ENCODE peak calls at places on chromosomes 6 and 20, in seven cellular contexts. B is PC-9; E is posterior cingulate gyrus; S is stimulated activated CD8-positive, alpha-beta memory T cell treated with anti-CD3 and anti-CD28 coated beads, Interleukin-4, amount 100 ng/mL, for 1 hour; Y is osteocyte; F is ureter; N is G401. G is an unnamed sample.
A peak's percentile ranks its signal among the peaks of the same experiment; 100 is the strongest.

GRCh38 chr6:106800379-106800778 is 171.0 kb downstream of the QRSL1 start:
- DNase-seq in B (no peak), E (no peak), S (no peak), Y (no peak), F (no peak), N (no peak), G (no peak)

GRCh38 chr20:57594092-57594911 is 25.9 kb downstream of the ZBP1 start:
- DNase-seq in B (no peak), E (peak; percentile 33), S (no peak), Y (no peak), F (no peak), N (no peak), G (no peak)

GRCh38 chr20:2780948-2781347 is 19.5 kb downstream of the CPXM1 start:
- DNase-seq in B (no peak), E (no peak), S (no peak), Y (no peak), F (no peak), N (no peak), G (no peak)

GRCh38 chr6:52403627-52404026 is 16.5 kb upstream of the EFHC1 start:
- DNase-seq in B (peak; percentile 85), E (no peak), S (no peak), Y (no peak), F (peak; percentile 61), N (peak; percentile 98), G (no peak)

GRCh38 chr6:7640607-7641577 is 50.9 kb downstream of the SNRNP48 start:
- DNase-seq in B (peak; percentile 79), E (no peak), S (no peak), Y (no peak), F (no peak), N (no peak), G (no peak)

GRCh38 chr20:61742097-61742805 is 323.4 kb downstream of the TAF4 start:
- DNase-seq in B (no peak), E (peak; percentile 51), S (no peak), Y (no peak), F (no peak), N (no peak), G (no peak)

GRCh38 chr6:155171109-155171746 is 92.6 kb upstream of the CLDN20 start:
- DNase-seq in B (peak; percentile 97), E (no peak), S (no peak), Y (no peak), F (no peak), N (peak; percentile 46), G (peak; percentile 89)

GRCh38 chr20:48787861-48788375 is 39.9 kb downstream of the PREX1 start:
- DNase-seq in B (peak; percentile 44), E (no peak), S (no peak), Y (no peak), F (no peak), N (no peak), G (no peak)

GRCh38 chr20:25059487-25059820 is 1.5 kb upstream of the ACSS1 start:
- DNase-seq in B (no peak), E (no peak), S (no peak), Y (no peak), F (no peak), N (no peak), G (peak; percentile 58)

GRCh38 chr6:111662794-111663231 is 57.1 kb upstream of the TRAF3IP2 start:
- DNase-seq in B (no peak), E (no peak), S (no peak), Y (no peak), F (no peak), N (no peak), G (no peak)

GRCh38 chr20:21522479-21523397 is 8.9 kb upstream of the NKX2-2 start:
- DNase-seq in B (no peak), E (peak; percentile 41), S (no peak), Y (peak; percentile 81), F (no peak), N (no peak), G (peak; percentile 55)